ENCODE peak calls at places on chromosomes 2 and 18, in six cellular contexts. H is iPS-NIHi11; U is NCI-H1417; B is activated CD8-positive, alpha-beta T cell treated with anti-CD3 and anti-CD28 coated beads, Interleukin-2, amount 10 ng/mL, durations not matched to agents 7 days and 5 days; R is psoas muscle; C is stimulated activated CD4-positive, alpha-beta T cell treated with anti-CD3 and anti-CD28 coated beads, TNF-alpha, amount 100 ng/mL, for 4 hours. Y is an unnamed sample.

GRCh38 chr2:85976106-85976920 is 87.5 kb upstream of the ST3GAL5 start:
- DNase-seq in R (no peak), B (no peak), C (no peak), U (no peak), H (no peak), Y (no peak)

GRCh38 chr2:132668189-132668833 is 1.7 kb downstream of the LYPD1 start:
- DNase-seq in U (no peak), H (peak), R (no peak), B (no peak), C (no peak), Y (no peak)

GRCh38 chr2:219572237-219573001 is at the start of gene INHA:
- DNase-seq in U (no peak), B (no peak), H (no peak), C (no peak), R (no peak), Y (no peak)

GRCh38 chr18:37742436-37742835 is 176.8 kb upstream of the CELF4 start:
- DNase-seq in R (no peak), C (no peak), U (no peak), H (peak), B (no peak), Y (no peak)

GRCh38 chr18:79795446-79795845 is 2.3 kb upstream of the KCNG2 start:
- DNase-seq in U (no peak), B (no peak), R (no peak), C (no peak), H (no peak), Y (no peak)

GRCh38 chr2:106201656-106202055 is 7.6 kb upstream of the UXS1 start:
- DNase-seq in C (no peak), U (no peak), H (no peak), B (no peak), R (no peak), Y (no peak)

GRCh38 chr2:64423303-64423702 is 30.7 kb upstream of the LGALSL start:
- DNase-seq in C (no peak), U (no peak), R (no peak), B (no peak), H (no peak), Y (no peak)

GRCh38 chr18:51153659-51154371 is 43.7 kb downstream of the MEX3C start:
- DNase-seq in R (no peak), H (no peak), B (peak), C (peak), U (no peak), Y (peak)

GRCh38 chr18:48782381-48782841 is 168.4 kb downstream of the SMAD7 start:
- DNase-seq in C (no peak), B (no peak), U (no peak), H (no peak), R (peak), Y (no peak)

GRCh38 chr18:58117685-58118403 is 73.8 kb downstream of the NEDD4L start:
- DNase-seq in C (no peak), U (peak), H (no peak), R (no peak), B (no peak), Y (no peak)

GRCh38 chr2:196535080-196535479 is 104.4 kb upstream of the CCDC150 start:
- DNase-seq in H (no peak), C (no peak), B (no peak), U (no peak), R (no peak), Y (no peak)

GRCh38 chr18:11784905-11785304 is 66.3 kb upstream of the CHMP1B start:
- DNase-seq in H (no peak), U (no peak), C (no peak), B (no peak), R (no peak), Y (no peak)

GRCh38 chr2:172431428-172431827 is 4.0 kb downstream of the ITGA6 start:
- DNase-seq in C (no peak), H (no peak), U (no peak), R (no peak), B (no peak), Y (no peak)

GRCh38 chr18:42931501-42931900 is 184.0 kb downstream of the RIT2 start:
- DNase-seq in U (no peak), B (no peak), H (no peak), C (no peak), R (no peak), Y (no peak)

GRCh38 chr2:176817061-176817565 is 395.5 kb upstream of the HNRNPA3 start:
- DNase-seq in H (peak), B (peak), U (no peak), R (no peak), C (no peak), Y (no peak)

GRCh38 chr18:44909191-44909719 is 228.6 kb downstream of the SETBP1 start:
- DNase-seq in C (no peak), H (no peak), B (no peak), U (peak), R (no peak), Y (no peak)

GRCh38 chr2:98445708-98446577 is 1.3 kb downstream of the INPP4A start:
- DNase-seq in C (no peak), U (no peak), H (no peak), R (no peak), B (peak), Y (no peak)

GRCh38 chr2:174048238-174048637 is 83.1 kb upstream of the SP3 start:
- DNase-seq in C (no peak), H (peak), U (no peak), R (no peak), B (no peak), Y (no peak)

GRCh38 chr2:101699939-101700442 is 2.5 kb downstream of the MAP4K4 start:
- DNase-seq in U (no peak), H (no peak), C (no peak), B (no peak), R (no peak), Y (no peak)